ENCODE peak calls at places on chromosomes 6 and 20, in five cellular contexts. M is neural progenitor cell, R is MM.1S, N is RWPE2, A is transverse colon. S is an unnamed sample. For H3K27me3 and H3K9me3, the result is how much of the 10 kb centered on the place peaks cover.

GRCh38 chr6:30544666-30545272 is 11.5 kb downstream of the GNL1 start:
- DNase-seq in M (peak), R (peak), N (no peak), A (no peak), S (no peak)

GRCh38 chr20:38278763-38279162 is 18.2 kb upstream of the KIAA1755 start:
- DNase-seq in M (no peak), R (no peak), N (peak), A (no peak), S (no peak)

GRCh38 chr6:126698732-126699240 is 358.9 kb downstream of the CENPW start:
- DNase-seq in M (no peak), R (no peak), N (no peak), A (no peak), S (no peak)

GRCh38 chr6:84526631-84527030 is 237.8 kb downstream of the TBX18 start:
- DNase-seq in M (no peak), R (no peak), N (no peak), A (no peak), S (no peak)

GRCh38 chr6:160198577-160199211 is 59.9 kb downstream of the SLC22A2 start:
- DNase-seq in M (no peak), R (no peak), N (no peak), A (peak), S (no peak)

GRCh38 chr6:136326038-136326561 is 36.5 kb upstream of the BCLAF1 start:
- DNase-seq in M (no peak), R (no peak), N (no peak), A (no peak), S (no peak)

GRCh38 chr6:144415835-144416237 is 130.7 kb downstream of the UTRN start:
- DNase-seq in M (no peak), R (no peak), N (peak), A (no peak), S (no peak)

GRCh38 chr6:137736048-137736846 is 130.8 kb upstream of the TNFAIP3 start:
- DNase-seq in M (no peak), R (peak), N (no peak), A (no peak), S (no peak)

GRCh38 chr6:16518265-16518664 is 243.0 kb downstream of the ATXN1 start:
- DNase-seq in M (no peak), R (peak), N (no peak), A (peak), S (no peak)

GRCh38 chr20:7976015-7976414 is 35.8 kb upstream of the HAO1 start:
- DNase-seq in M (no peak), R (no peak), N (no peak), A (no peak), S (no peak)

GRCh38 chr6:26118999-26119398 is 31.8 kb downstream of the HFE start:
- DNase-seq in M (peak), R (no peak), N (no peak), A (no peak), S (no peak)

GRCh38 chr6:162046324-162046723 is 681.2 kb downstream of the PRKN start:
- DNase-seq in M (no peak), R (no peak), N (no peak), A (no peak), S (no peak)

DNA sequence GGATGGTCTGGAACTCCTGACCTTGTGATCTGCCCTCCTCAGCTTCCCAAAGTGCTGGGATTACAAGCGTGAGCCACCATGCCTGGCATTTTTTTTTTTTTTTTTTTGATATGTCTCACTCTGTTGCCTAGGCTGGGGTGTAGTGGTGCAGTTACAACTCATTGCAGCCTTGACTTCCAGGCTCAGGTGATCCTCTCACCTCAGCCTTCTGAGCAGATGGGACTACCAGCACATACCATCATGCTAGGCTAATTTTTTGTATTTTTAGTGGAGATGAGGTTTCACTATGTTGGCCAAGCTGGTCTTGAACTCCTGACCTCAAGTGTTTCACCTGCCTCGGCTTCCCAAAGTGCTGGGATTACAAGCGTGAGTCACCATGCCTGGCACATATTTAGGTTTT is 34.3 kb downstream of the PHF20 start:
- DNase-seq in M (no peak), R (no peak), N (no peak), A (no peak), S (no peak)
- H3K27me3 ChIP-seq in M (under half), R (under half), N (under half), A (under half), S (under half)

DNA sequence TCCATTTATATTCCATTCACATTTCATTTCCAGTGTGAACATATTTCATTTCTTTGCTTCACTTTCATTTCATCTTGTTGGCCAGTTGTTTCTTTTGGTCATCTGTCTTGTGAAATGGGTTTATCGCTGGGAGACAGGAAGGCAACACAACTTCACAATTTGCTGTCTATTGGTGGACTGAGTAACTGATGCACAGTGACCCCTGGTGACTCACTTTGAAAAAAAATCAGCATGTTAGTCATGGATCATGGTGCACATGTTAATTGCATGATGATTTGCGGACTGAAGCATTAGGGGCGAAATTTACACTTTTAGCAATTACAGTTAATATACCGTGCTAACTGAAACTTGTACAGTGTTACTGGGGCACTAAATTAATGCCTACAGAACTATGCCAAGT is 37.1 kb downstream of the SLC24A3 start:
- DNase-seq in M (no peak), R (no peak), N (no peak), A (no peak), S (no peak)
- TF ChIP-seq CTCF in M (peak), R (peak), N (no peak), A (no peak), S (no peak)

DNA sequence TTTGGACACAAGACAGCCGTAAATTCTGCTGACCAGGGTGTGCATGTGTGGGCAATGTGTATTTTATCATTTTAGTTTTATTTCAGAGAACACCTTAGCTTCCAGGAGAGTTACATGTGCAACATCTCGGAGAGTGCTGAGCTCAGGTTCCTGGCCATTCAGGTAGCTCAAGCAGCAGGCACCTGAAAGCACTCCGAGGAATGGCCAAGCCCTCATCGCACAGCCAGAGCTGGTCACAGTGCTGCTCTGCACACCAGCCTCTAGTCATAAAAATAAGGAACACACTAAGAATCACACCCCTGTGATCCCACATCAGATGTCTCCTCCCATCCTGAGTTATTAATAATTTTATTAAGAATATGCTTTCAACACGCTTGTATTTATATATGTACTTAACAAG is 36.2 kb upstream of the IRF4 start:
- DNase-seq in M (no peak), R (no peak), N (no peak), A (no peak), S (no peak)
- H3K9me3 ChIP-seq in M (under half), R (under half), N (under half), A (under half), S (under half)

DNA sequence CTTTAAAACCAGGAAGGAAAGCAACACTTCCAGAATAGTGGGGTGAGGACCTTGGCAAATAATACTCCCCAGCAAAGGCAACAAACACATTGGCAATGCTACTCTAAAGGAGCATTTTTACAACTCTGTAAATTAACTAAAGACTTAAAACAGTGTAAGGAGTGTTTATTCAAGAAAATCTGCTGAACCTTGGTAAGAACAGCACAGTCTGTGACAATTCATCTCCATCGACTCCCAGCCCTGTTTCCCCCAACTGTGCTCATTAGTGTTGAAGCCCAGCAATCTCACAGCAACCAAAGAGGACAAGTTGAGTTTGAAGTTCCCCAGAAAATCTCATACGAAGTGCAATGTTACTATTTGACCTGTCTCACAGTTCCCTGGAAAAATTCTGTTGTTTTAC is 884.9 kb downstream of the C6orf118 start:
- DNase-seq in M (no peak), R (no peak), N (no peak), A (no peak), S (no peak)
- H3K27me3 ChIP-seq in M (under half), R (under half), N (under half), A (under half), S (under half)

DNA sequence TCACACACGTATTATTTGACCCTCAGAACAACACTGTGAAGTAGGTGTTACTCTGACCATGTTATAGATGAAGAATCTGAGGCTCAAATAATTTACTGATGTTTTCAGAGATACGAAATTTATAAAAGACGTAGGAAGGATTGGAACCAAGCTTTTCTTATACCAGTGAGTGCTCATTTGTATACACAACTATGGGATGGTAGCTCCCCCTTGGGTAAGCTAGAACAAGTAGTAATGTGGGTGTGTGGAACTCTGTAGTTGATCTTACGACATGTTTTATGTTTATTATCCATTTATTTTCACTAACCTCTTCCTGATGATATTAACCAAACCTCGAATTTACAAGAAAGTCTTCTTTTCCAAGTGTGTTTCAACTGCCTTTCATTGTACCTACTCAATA is 248.5 kb downstream of the NKAIN2 start:
- DNase-seq in M (no peak), R (no peak), N (no peak), A (no peak), S (no peak)
- TF ChIP-seq CTCF in M (no peak), R (no peak), N (no peak), A (no peak), S (no peak)

GRCh38 chr6:71551798-71552197 is 263.2 kb downstream of the OGFRL1 start:
- DNase-seq in M (no peak), R (no peak), N (no peak), A (no peak), S (no peak)

GRCh38 chr6:71558974-71559373 is 270.4 kb downstream of the OGFRL1 start:
- DNase-seq in M (no peak), R (no peak), N (no peak), A (no peak), S (no peak)

DNA sequence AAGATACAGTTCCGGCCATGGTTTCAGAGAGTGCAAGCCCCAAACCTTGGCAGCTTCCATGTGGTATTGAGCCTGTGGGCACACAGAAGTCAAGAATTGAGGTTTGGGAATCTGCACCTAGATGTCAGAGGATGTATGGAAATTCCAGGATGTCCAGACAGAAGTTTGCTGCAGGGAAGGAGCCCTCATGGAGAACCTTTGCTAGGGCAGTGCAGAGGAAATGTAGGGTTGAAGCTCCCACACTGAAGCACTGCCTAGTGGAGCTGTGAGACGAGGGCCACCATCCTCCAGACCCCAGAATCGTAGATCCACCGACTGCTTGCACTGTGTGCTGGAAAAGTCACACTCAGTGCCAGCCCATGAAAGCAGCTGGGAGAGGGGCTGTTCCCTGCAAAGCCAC is 267.5 kb downstream of the OGFRL1 start:
- DNase-seq in M (peak), R (no peak), N (no peak), A (no peak), S (no peak)
- H3K9me3 ChIP-seq in M (under half), R (under half), N (under half), A (under half), S (under half)

GRCh38 chr6:90004511-90004910 is 110.2 kb downstream of the GJA10 start:
- DNase-seq in M (no peak), R (no peak), N (no peak), A (peak), S (no peak)

GRCh38 chr6:90005048-90005827 is 111.0 kb downstream of the GJA10 start:
- DNase-seq in M (peak), R (no peak), N (no peak), A (peak), S (no peak)

GRCh38 chr6:90008189-90008907 is 114.1 kb downstream of the GJA10 start:
- DNase-seq in M (no peak), R (no peak), N (no peak), A (no peak), S (no peak)

GRCh38 chr6:90003941-90004340 is 109.7 kb downstream of the GJA10 start:
- DNase-seq in M (no peak), R (no peak), N (no peak), A (no peak), S (no peak)

DNA sequence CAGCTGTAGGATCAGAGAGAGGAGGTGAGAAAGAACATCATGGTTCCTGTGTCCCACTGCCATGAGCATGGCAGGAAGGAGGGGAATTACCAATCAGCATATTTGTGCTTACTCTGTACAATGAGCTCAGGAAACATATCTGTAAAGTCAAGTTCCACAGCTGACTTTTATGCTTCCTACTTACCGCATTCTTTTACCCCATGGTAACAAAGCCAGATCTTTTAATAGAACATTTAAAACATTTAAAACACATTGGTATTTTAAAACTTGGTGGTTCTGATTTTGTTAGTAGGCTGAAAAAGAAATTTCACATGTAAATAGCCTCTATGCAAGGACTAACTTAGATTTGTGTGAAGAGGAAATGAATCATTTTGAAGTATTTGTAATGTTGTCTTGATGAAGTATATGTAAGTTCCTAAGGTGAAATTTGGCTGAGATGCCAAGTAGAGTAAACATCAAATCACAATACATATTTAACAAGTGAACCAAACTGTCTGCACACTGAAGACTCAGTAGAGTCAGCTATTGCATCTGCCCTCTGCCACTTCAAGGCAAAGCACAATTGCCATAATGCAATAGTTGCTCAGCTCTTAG is 114.7 kb downstream of the GJA10 start:
- DNase-seq in M (no peak), R (peak), N (no peak), A (no peak), S (no peak)
- H3K27me3 ChIP-seq in M (under half), R (under half), N (under half), A (under half), S (under half)

DNA sequence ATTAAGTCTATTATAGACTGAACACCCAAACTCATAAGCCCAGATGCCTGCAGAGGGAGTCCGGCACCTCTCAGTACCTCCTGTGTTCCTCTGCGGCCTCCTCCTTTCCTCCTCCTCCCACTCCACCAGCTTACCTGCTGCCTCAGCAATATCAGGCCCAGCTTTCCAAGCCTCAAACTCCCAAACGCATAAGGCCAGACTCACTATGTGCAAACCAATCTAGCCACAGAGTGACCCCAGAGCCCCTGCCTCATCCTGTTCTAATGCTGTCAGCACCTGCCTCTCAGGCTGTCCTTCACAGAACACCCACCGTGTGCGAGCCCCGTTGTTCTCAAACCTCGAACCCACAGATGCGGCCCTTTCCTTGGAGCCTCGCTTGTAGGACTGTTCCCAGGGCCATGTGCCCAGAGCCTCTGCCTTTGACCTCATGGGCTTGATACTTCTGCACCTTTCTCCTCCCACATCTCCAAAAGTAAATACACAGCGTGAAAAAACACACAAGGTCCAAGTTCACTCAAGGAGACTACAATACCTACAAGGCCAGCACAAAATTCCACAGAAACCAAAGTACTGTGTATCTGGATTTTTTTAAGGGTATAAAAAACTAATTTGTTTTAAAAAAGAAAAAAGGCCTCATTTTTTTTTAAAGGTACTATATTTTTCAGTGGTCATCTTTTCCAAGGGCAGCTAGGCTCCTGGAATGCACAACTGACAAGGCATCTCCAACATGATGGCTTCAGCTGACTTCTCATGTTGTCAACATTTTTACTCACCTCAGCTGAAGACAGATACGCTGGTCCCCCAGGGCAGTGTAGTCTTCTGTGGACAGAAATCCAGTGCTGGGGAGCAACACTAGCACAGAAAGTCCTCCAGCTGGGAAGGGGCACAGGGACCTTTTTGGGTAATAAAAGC is 52.3 kb downstream of the ABHD12 start:
- DNase-seq in M (no peak), R (no peak), N (no peak), A (no peak), S (no peak)
- TF ChIP-seq CTCF in M (no peak), R (no peak), N (no peak), A (no peak), S (no peak)